ENCODE peak calls at places on chromosomes 6 and 20, in seven cellular contexts. One of them, this sample, is unnamed.

GRCh38 chr6:109048176-109048575 is 46.5 kb downstream of the SESN1 start:
- DNase-seq in GM12878: no peak
- DNase-seq in SK-N-SH: no peak
- DNase-seq in K562: no peak
- DNase-seq in HepG2: no peak
- DNase-seq in HCT116: no peak
- DNase-seq in H1: no peak
- DNase-seq in this sample: no peak

GRCh38 chr20:5592165-5592564 is 158.0 kb upstream of the SHLD1 start:
- DNase-seq in HepG2: no peak
- DNase-seq in HCT116: no peak
- DNase-seq in GM12878: no peak
- DNase-seq in K562: no peak
- DNase-seq in H1: no peak
- DNase-seq in SK-N-SH: no peak
- DNase-seq in this sample: no peak

GRCh38 chr6:11241793-11242201 is 9.3 kb upstream of the NEDD9 start:
- DNase-seq in HepG2: peak; percentile 86
- DNase-seq in SK-N-SH: no peak
- DNase-seq in H1: peak; percentile 38
- DNase-seq in K562: peak; percentile 53
- DNase-seq in HCT116: no peak
- DNase-seq in GM12878: no peak
- DNase-seq in this sample: peak; percentile 32

GRCh38 chr20:63147532-63147931 is 68.4 kb downstream of the YTHDF1 start:
- DNase-seq in K562: no peak
- DNase-seq in HCT116: no peak
- DNase-seq in H1: no peak
- DNase-seq in HepG2: no peak
- DNase-seq in GM12878: no peak
- DNase-seq in SK-N-SH: no peak
- DNase-seq in this sample: no peak

GRCh38 chr20:5680227-5680626 is 70.0 kb upstream of the SHLD1 start:
- DNase-seq in HepG2: no peak
- DNase-seq in HCT116: no peak
- DNase-seq in K562: no peak
- DNase-seq in H1: no peak
- DNase-seq in SK-N-SH: no peak
- DNase-seq in GM12878: no peak
- DNase-seq in this sample: no peak

GRCh38 chr6:146017672-146018071 is 11.2 kb upstream of the GRM1 start:
- DNase-seq in SK-N-SH: no peak
- DNase-seq in HCT116: no peak
- DNase-seq in H1: no peak
- DNase-seq in HepG2: no peak
- DNase-seq in GM12878: no peak
- DNase-seq in K562: no peak
- DNase-seq in this sample: no peak

GRCh38 chr20:1933465-1933870 is 38.3 kb downstream of the SIRPA start:
- DNase-seq in GM12878: no peak
- DNase-seq in SK-N-SH: peak; percentile 76
- DNase-seq in HepG2: no peak
- DNase-seq in HCT116: no peak
- DNase-seq in H1: no peak
- DNase-seq in K562: no peak
- DNase-seq in this sample: no peak

GRCh38 chr6:166228425-166228824 is 60.8 kb upstream of the TBXT start:
- DNase-seq in H1: no peak
- DNase-seq in HCT116: no peak
- DNase-seq in K562: no peak
- DNase-seq in SK-N-SH: no peak
- DNase-seq in GM12878: no peak
- DNase-seq in HepG2: no peak
- DNase-seq in this sample: no peak

GRCh38 chr6:74598473-74599393 is 607.1 kb downstream of the COL12A1 start:
- DNase-seq in HepG2: no peak
- DNase-seq in K562: no peak
- DNase-seq in HCT116: no peak
- DNase-seq in H1: no peak
- DNase-seq in GM12878: peak; percentile 81
- DNase-seq in SK-N-SH: no peak
- DNase-seq in this sample: peak; percentile 8

GRCh38 chr6:161418458-161418945 is 144.6 kb upstream of the AGPAT4 start:
- DNase-seq in H1: no peak
- DNase-seq in GM12878: no peak
- DNase-seq in HCT116: peak; percentile 68
- DNase-seq in K562: peak; percentile 57
- DNase-seq in HepG2: peak; percentile 56
- DNase-seq in SK-N-SH: peak; percentile 61
- DNase-seq in this sample: peak; percentile 28

GRCh38 chr6:11806561-11807317 is 28.1 kb upstream of the ADTRP start:
- DNase-seq in GM12878: no peak
- DNase-seq in HepG2: no peak
- DNase-seq in K562: no peak
- DNase-seq in HCT116: no peak
- DNase-seq in SK-N-SH: no peak
- DNase-seq in H1: no peak
- DNase-seq in this sample: no peak

GRCh38 chr20:38369387-38369786 is 23.1 kb downstream of the LBP start:
- DNase-seq in GM12878: no peak
- DNase-seq in H1: no peak
- DNase-seq in HCT116: peak; percentile 2
- DNase-seq in SK-N-SH: peak; percentile 50
- DNase-seq in K562: peak; percentile 73
- DNase-seq in HepG2: peak; percentile 47
- DNase-seq in this sample: peak; percentile 69

GRCh38 chr6:8468731-8469130 is 33.4 kb upstream of the SLC35B3 start:
- DNase-seq in HCT116: no peak
- DNase-seq in GM12878: no peak
- DNase-seq in H1: no peak
- DNase-seq in HepG2: no peak
- DNase-seq in K562: no peak
- DNase-seq in SK-N-SH: no peak
- DNase-seq in this sample: no peak
- TF ChIP-seq JUND in HCT116: no peak
- TF ChIP-seq JUND in GM12878: no peak
- TF ChIP-seq JUND in H1: no peak
- TF ChIP-seq JUND in HepG2: no peak
- TF ChIP-seq JUND in K562: no peak
- TF ChIP-seq JUND in SK-N-SH: no peak
- TF ChIP-seq JUND in this sample: no peak

GRCh38 chr6:131130546-131130925 is 4.7 kb upstream of the AKAP7 start:
- DNase-seq in HCT116: no peak
- DNase-seq in SK-N-SH: no peak
- DNase-seq in H1: no peak
- DNase-seq in K562: no peak
- DNase-seq in HepG2: no peak
- DNase-seq in GM12878: no peak
- DNase-seq in this sample: no peak
- TF ChIP-seq JUND in HCT116: no peak
- TF ChIP-seq JUND in SK-N-SH: no peak
- TF ChIP-seq JUND in H1: no peak
- TF ChIP-seq JUND in K562: no peak
- TF ChIP-seq JUND in HepG2: no peak
- TF ChIP-seq JUND in GM12878: no peak
- TF ChIP-seq JUND in this sample: no peak

GRCh38 chr6:111796310-111796918 is 76.8 kb downstream of the FYN start:
- DNase-seq in K562: no peak
- DNase-seq in SK-N-SH: no peak
- DNase-seq in GM12878: no peak
- DNase-seq in H1: no peak
- DNase-seq in HepG2: no peak
- DNase-seq in HCT116: no peak
- DNase-seq in this sample: no peak

GRCh38 chr6:111795558-111795957 is 77.7 kb downstream of the FYN start:
- DNase-seq in K562: no peak
- DNase-seq in SK-N-SH: no peak
- DNase-seq in H1: no peak
- DNase-seq in GM12878: no peak
- DNase-seq in HepG2: no peak
- DNase-seq in HCT116: no peak
- DNase-seq in this sample: no peak

GRCh38 chr6:111793711-111794111 is 79.5 kb downstream of the FYN start:
- DNase-seq in SK-N-SH: no peak
- DNase-seq in K562: peak; percentile 27
- DNase-seq in HCT116: no peak
- DNase-seq in HepG2: peak; percentile 86
- DNase-seq in H1: no peak
- DNase-seq in GM12878: no peak
- DNase-seq in this sample: no peak

GRCh38 chr6:111794300-111794699 is 79.0 kb downstream of the FYN start:
- DNase-seq in GM12878: no peak
- DNase-seq in HCT116: no peak
- DNase-seq in HepG2: no peak
- DNase-seq in SK-N-SH: no peak
- DNase-seq in K562: no peak
- DNase-seq in H1: no peak
- DNase-seq in this sample: no peak

GRCh38 chr6:111794716-111795452 is 78.4 kb downstream of the FYN start:
- DNase-seq in HCT116: no peak
- DNase-seq in HepG2: peak; percentile 81
- DNase-seq in K562: no peak
- DNase-seq in GM12878: no peak
- DNase-seq in SK-N-SH: no peak
- DNase-seq in H1: no peak
- DNase-seq in this sample: no peak
- TF ChIP-seq JUND in HCT116: no peak
- TF ChIP-seq JUND in HepG2: no peak
- TF ChIP-seq JUND in K562: no peak
- TF ChIP-seq JUND in GM12878: no peak
- TF ChIP-seq JUND in SK-N-SH: no peak
- TF ChIP-seq JUND in H1: no peak
- TF ChIP-seq JUND in this sample: no peak

DNA sequence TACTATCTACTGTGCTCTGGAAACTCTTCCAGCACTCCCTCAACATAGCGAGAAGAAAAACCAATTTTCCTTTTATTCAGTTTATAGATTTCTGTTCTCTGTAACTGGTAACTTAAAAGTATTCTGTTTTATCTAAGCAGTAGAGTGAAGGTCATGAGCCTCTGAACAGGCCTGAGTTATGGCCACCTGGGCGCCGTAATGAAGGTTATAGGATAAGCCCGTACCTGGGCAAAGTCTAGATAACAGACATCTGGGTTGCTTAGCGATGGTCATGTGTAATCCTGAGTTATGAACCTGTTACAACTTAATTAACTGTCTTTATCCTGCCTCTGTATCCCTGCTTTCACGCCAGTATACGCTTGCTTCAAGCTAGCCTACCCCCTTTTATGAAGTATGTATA is 13.0 kb upstream of the FAM217A start:
- DNase-seq in HCT116: no peak
- DNase-seq in SK-N-SH: no peak
- DNase-seq in HepG2: no peak
- DNase-seq in K562: no peak
- DNase-seq in GM12878: no peak
- DNase-seq in H1: no peak
- DNase-seq in this sample: no peak
- TF ChIP-seq JUND in HCT116: no peak
- TF ChIP-seq JUND in SK-N-SH: no peak
- TF ChIP-seq JUND in HepG2: no peak
- TF ChIP-seq JUND in K562: no peak
- TF ChIP-seq JUND in GM12878: no peak
- TF ChIP-seq JUND in H1: no peak
- TF ChIP-seq JUND in this sample: no peak

This sample was measured in T47D.